ENCODE peak calls at places on chromosomes 12 and 14, in five cellular contexts. One of them, this sample, is unnamed. For H3K27me3 and H3K4me1, the result is how much of the 10 kb centered on the place peaks cover.

GRCh38 chr12:4117386-4118016 is 156.1 kb upstream of the CCND2 start:
- DNase-seq in mammary epithelial cell: no peak
- DNase-seq in left ventricle myocardium inferior: no peak
- DNase-seq in aorta: no peak
- DNase-seq in lower lobe of right lung: no peak
- DNase-seq in this sample: no peak

GRCh38 chr14:68791078-68791983 is 1.5 kb downstream of the ZFP36L1 start:
- DNase-seq in lower lobe of right lung: no peak
- DNase-seq in aorta: peak
- DNase-seq in mammary epithelial cell: peak
- DNase-seq in left ventricle myocardium inferior: no peak
- DNase-seq in this sample: no peak

GRCh38 chr12:80857311-80857710 is 80.4 kb downstream of the LIN7A start:
- DNase-seq in mammary epithelial cell: no peak
- DNase-seq in left ventricle myocardium inferior: no peak
- DNase-seq in aorta: no peak
- DNase-seq in lower lobe of right lung: no peak
- DNase-seq in this sample: no peak

GRCh38 chr14:77882631-77883030 is 82.7 kb downstream of the ADCK1 start:
- DNase-seq in left ventricle myocardium inferior: no peak
- DNase-seq in aorta: no peak
- DNase-seq in mammary epithelial cell: no peak
- DNase-seq in lower lobe of right lung: no peak
- DNase-seq in this sample: no peak

GRCh38 chr14:29462271-29462670 is 465.4 kb downstream of the PRKD1 start:
- DNase-seq in aorta: no peak
- DNase-seq in mammary epithelial cell: no peak
- DNase-seq in left ventricle myocardium inferior: no peak
- DNase-seq in lower lobe of right lung: no peak
- DNase-seq in this sample: no peak

GRCh38 chr12:45464699-45465098 is 248.8 kb downstream of the ANO6 start:
- DNase-seq in left ventricle myocardium inferior: no peak
- DNase-seq in mammary epithelial cell: no peak
- DNase-seq in lower lobe of right lung: no peak
- DNase-seq in aorta: no peak
- DNase-seq in this sample: no peak

GRCh38 chr14:77615231-77616132 is 955 bp downstream of the SPTLC2 start:
- DNase-seq in lower lobe of right lung: no peak
- DNase-seq in mammary epithelial cell: peak
- DNase-seq in aorta: no peak
- DNase-seq in left ventricle myocardium inferior: no peak
- DNase-seq in this sample: no peak

GRCh38 chr14:96245710-96246534 is 10.1 kb upstream of the BDKRB1 start:
- DNase-seq in left ventricle myocardium inferior: no peak
- DNase-seq in mammary epithelial cell: no peak
- DNase-seq in aorta: no peak
- DNase-seq in lower lobe of right lung: no peak
- DNase-seq in this sample: peak

GRCh38 chr12:11756022-11756421 is 106.5 kb downstream of the ETV6 start:
- DNase-seq in aorta: no peak
- DNase-seq in lower lobe of right lung: no peak
- DNase-seq in left ventricle myocardium inferior: no peak
- DNase-seq in mammary epithelial cell: no peak
- DNase-seq in this sample: no peak

GRCh38 chr14:100117647-100118376 is 41.6 kb downstream of the DEGS2 start:
- DNase-seq in aorta: no peak
- DNase-seq in mammary epithelial cell: no peak
- DNase-seq in lower lobe of right lung: no peak
- DNase-seq in left ventricle myocardium inferior: no peak
- DNase-seq in this sample: no peak

GRCh38 chr14:94966868-94967267 is 190.5 kb downstream of the DICER1 start:
- DNase-seq in mammary epithelial cell: no peak
- DNase-seq in left ventricle myocardium inferior: no peak
- DNase-seq in aorta: no peak
- DNase-seq in lower lobe of right lung: no peak
- DNase-seq in this sample: no peak

GRCh38 chr14:66503532-66503931 is 4.4 kb upstream of the GPHN start:
- DNase-seq in aorta: no peak
- DNase-seq in lower lobe of right lung: no peak
- DNase-seq in mammary epithelial cell: peak
- DNase-seq in left ventricle myocardium inferior: no peak
- DNase-seq in this sample: no peak

GRCh38 chr14:54147285-54147684 is 190.7 kb upstream of the BMP4 start:
- DNase-seq in mammary epithelial cell: peak
- DNase-seq in aorta: no peak
- DNase-seq in lower lobe of right lung: no peak
- DNase-seq in left ventricle myocardium inferior: peak
- DNase-seq in this sample: no peak

GRCh38 chr14:68687746-68688145 is 105.1 kb downstream of the ZFP36L1 start:
- DNase-seq in left ventricle myocardium inferior: no peak
- DNase-seq in aorta: no peak
- DNase-seq in mammary epithelial cell: peak
- DNase-seq in lower lobe of right lung: no peak
- DNase-seq in this sample: peak

GRCh38 chr14:57962293-57962996 is 96.6 kb upstream of the SLC35F4 start:
- DNase-seq in left ventricle myocardium inferior: no peak
- DNase-seq in mammary epithelial cell: no peak
- DNase-seq in aorta: no peak
- DNase-seq in lower lobe of right lung: no peak
- DNase-seq in this sample: no peak

GRCh38 chr14:96352708-96353107 is 10.4 kb downstream of the ATG2B start:
- DNase-seq in lower lobe of right lung: no peak
- DNase-seq in left ventricle myocardium inferior: no peak
- DNase-seq in mammary epithelial cell: no peak
- DNase-seq in aorta: no peak
- DNase-seq in this sample: no peak

GRCh38 chr14:55814873-55815272 is 234.9 kb downstream of the KTN1 start:
- DNase-seq in left ventricle myocardium inferior: no peak
- DNase-seq in lower lobe of right lung: no peak
- DNase-seq in mammary epithelial cell: no peak
- DNase-seq in aorta: no peak
- DNase-seq in this sample: no peak

GRCh38 chr14:98955036-98955740 is 316.8 kb downstream of the BCL11B start:
- DNase-seq in mammary epithelial cell: no peak
- DNase-seq in lower lobe of right lung: no peak
- DNase-seq in left ventricle myocardium inferior: no peak
- DNase-seq in aorta: no peak
- DNase-seq in this sample: no peak

GRCh38 chr14:59306775-59307174 is 118.3 kb downstream of the DAAM1 start:
- DNase-seq in aorta: no peak
- DNase-seq in lower lobe of right lung: no peak
- DNase-seq in mammary epithelial cell: peak
- DNase-seq in left ventricle myocardium inferior: no peak
- DNase-seq in this sample: no peak

GRCh38 chr12:6226701-6227096 is 26.5 kb downstream of the CD9 start:
- DNase-seq in mammary epithelial cell: peak
- DNase-seq in left ventricle myocardium inferior: peak
- DNase-seq in lower lobe of right lung: peak
- DNase-seq in aorta: peak
- DNase-seq in this sample: peak

GRCh38 chr14:50531595-50532501 is 521 bp downstream of the MAP4K5 start:
- DNase-seq in mammary epithelial cell: peak
- DNase-seq in left ventricle myocardium inferior: peak
- DNase-seq in lower lobe of right lung: peak
- DNase-seq in aorta: peak
- DNase-seq in this sample: peak

GRCh38 chr12:92065018-92065499 is 80.6 kb downstream of the BTG1 start:
- DNase-seq in lower lobe of right lung: no peak
- DNase-seq in aorta: no peak
- DNase-seq in left ventricle myocardium inferior: no peak
- DNase-seq in mammary epithelial cell: no peak
- DNase-seq in this sample: no peak

GRCh38 chr12:108694812-108695278 is 36.5 kb downstream of the CORO1C start:
- DNase-seq in mammary epithelial cell: peak
- DNase-seq in lower lobe of right lung: no peak
- DNase-seq in left ventricle myocardium inferior: no peak
- DNase-seq in aorta: no peak
- DNase-seq in this sample: no peak

GRCh38 chr12:53942467-53942997 is 3.9 kb downstream of the HOXC13 start:
- DNase-seq in left ventricle myocardium inferior: no peak
- DNase-seq in lower lobe of right lung: no peak
- DNase-seq in aorta: no peak
- DNase-seq in mammary epithelial cell: no peak
- DNase-seq in this sample: no peak

GRCh38 chr12:96234591-96235496 is 40.7 kb downstream of the ELK3 start:
- DNase-seq in mammary epithelial cell: no peak
- DNase-seq in lower lobe of right lung: no peak
- DNase-seq in aorta: no peak
- DNase-seq in left ventricle myocardium inferior: no peak
- DNase-seq in this sample: no peak

GRCh38 chr12:84929486-84929885 is 16.9 kb upstream of the SLC6A15 start:
- DNase-seq in lower lobe of right lung: no peak
- DNase-seq in aorta: no peak
- DNase-seq in left ventricle myocardium inferior: no peak
- DNase-seq in mammary epithelial cell: no peak
- DNase-seq in this sample: no peak

GRCh38 chr12:120646044-120646443 is 5.6 kb downstream of the CABP1 start:
- DNase-seq in aorta: no peak
- DNase-seq in left ventricle myocardium inferior: no peak
- DNase-seq in mammary epithelial cell: no peak
- DNase-seq in lower lobe of right lung: no peak
- DNase-seq in this sample: no peak

GRCh38 chr12:22255097-22255496 is 79.4 kb downstream of the ST8SIA1 start:
- DNase-seq in aorta: no peak
- DNase-seq in lower lobe of right lung: no peak
- DNase-seq in mammary epithelial cell: peak
- DNase-seq in left ventricle myocardium inferior: no peak
- DNase-seq in this sample: no peak

GRCh38 chr12:72273851-72274284 is 1.7 kb downstream of the TRHDE start:
- DNase-seq in left ventricle myocardium inferior: no peak
- DNase-seq in aorta: no peak
- DNase-seq in lower lobe of right lung: no peak
- DNase-seq in mammary epithelial cell: peak
- DNase-seq in this sample: peak
- H3K27me3 ChIP-seq in left ventricle myocardium inferior: half or more
- H3K27me3 ChIP-seq in aorta: under half
- H3K27me3 ChIP-seq in lower lobe of right lung: under half
- H3K27me3 ChIP-seq in mammary epithelial cell: under half
- H3K27me3 ChIP-seq in this sample: under half

GRCh38 chr14:90273532-90273931 is 17.2 kb downstream of the PSMC1 start:
- DNase-seq in left ventricle myocardium inferior: no peak
- DNase-seq in lower lobe of right lung: no peak
- DNase-seq in mammary epithelial cell: no peak
- DNase-seq in aorta: peak
- DNase-seq in this sample: no peak
- H3K27ac ChIP-seq in left ventricle myocardium inferior: peak
- H3K27ac ChIP-seq in lower lobe of right lung: no peak
- H3K27ac ChIP-seq in mammary epithelial cell: no peak
- H3K27ac ChIP-seq in aorta: no peak
- H3K27ac ChIP-seq in this sample: no peak

GRCh38 chr12:124402281-124403066 is 107.6 kb downstream of the RFLNA start:
- DNase-seq in aorta: no peak
- DNase-seq in lower lobe of right lung: no peak
- DNase-seq in left ventricle myocardium inferior: no peak
- DNase-seq in mammary epithelial cell: no peak
- DNase-seq in this sample: no peak
- H3K4me1 ChIP-seq in aorta: under half
- H3K4me1 ChIP-seq in lower lobe of right lung: under half
- H3K4me1 ChIP-seq in left ventricle myocardium inferior: half or more
- H3K4me1 ChIP-seq in mammary epithelial cell: under half
- H3K4me1 ChIP-seq in this sample: under half

GRCh38 chr12:131506426-131506825 is 204.5 kb upstream of the SFSWAP start:
- DNase-seq in aorta: no peak
- DNase-seq in left ventricle myocardium inferior: no peak
- DNase-seq in mammary epithelial cell: no peak
- DNase-seq in lower lobe of right lung: no peak
- DNase-seq in this sample: no peak
- H3K27me3 ChIP-seq in aorta: under half
- H3K27me3 ChIP-seq in left ventricle myocardium inferior: under half
- H3K27me3 ChIP-seq in mammary epithelial cell: under half
- H3K27me3 ChIP-seq in lower lobe of right lung: under half
- H3K27me3 ChIP-seq in this sample: under half

GRCh38 chr12:50536831-50537537 is 32.2 kb downstream of the DIP2B start:
- DNase-seq in left ventricle myocardium inferior: no peak
- DNase-seq in aorta: no peak
- DNase-seq in lower lobe of right lung: no peak
- DNase-seq in mammary epithelial cell: no peak
- DNase-seq in this sample: no peak

GRCh38 chr12:50533971-50534370 is 29.2 kb downstream of the DIP2B start:
- DNase-seq in left ventricle myocardium inferior: no peak
- DNase-seq in mammary epithelial cell: no peak
- DNase-seq in lower lobe of right lung: no peak
- DNase-seq in aorta: no peak
- DNase-seq in this sample: no peak

GRCh38 chr12:50537538-50537919 is 32.7 kb downstream of the DIP2B start:
- DNase-seq in left ventricle myocardium inferior: no peak
- DNase-seq in lower lobe of right lung: no peak
- DNase-seq in mammary epithelial cell: peak
- DNase-seq in aorta: no peak
- DNase-seq in this sample: no peak

GRCh38 chr12:50541139-50541538 is 36.4 kb downstream of the DIP2B start:
- DNase-seq in mammary epithelial cell: no peak
- DNase-seq in lower lobe of right lung: no peak
- DNase-seq in left ventricle myocardium inferior: no peak
- DNase-seq in aorta: no peak
- DNase-seq in this sample: no peak

DNA sequence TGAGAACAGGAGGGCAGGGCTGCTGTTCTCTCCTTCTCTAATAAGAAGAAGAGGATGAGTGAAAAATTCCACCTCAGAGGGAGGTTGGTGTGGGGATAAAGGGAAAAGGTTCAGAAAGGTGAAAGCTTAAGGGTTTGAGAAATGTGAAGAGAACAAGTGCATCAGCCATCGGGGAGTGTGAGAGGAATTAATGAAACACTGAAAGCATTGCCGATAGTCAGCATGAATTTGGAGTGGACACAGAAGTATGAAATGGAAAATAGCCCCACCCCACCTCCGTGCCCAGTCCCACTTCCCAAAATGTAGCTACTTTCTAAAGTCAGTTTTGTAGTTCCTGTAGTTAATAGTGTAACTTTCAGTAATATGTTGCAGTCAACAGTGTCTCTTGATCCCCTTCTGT is 33.4 kb downstream of the DIP2B start:
- DNase-seq in lower lobe of right lung: no peak
- DNase-seq in aorta: no peak
- DNase-seq in left ventricle myocardium inferior: no peak
- DNase-seq in mammary epithelial cell: no peak
- DNase-seq in this sample: no peak
- H3K27ac ChIP-seq in lower lobe of right lung: no peak
- H3K27ac ChIP-seq in aorta: no peak
- H3K27ac ChIP-seq in left ventricle myocardium inferior: no peak
- H3K27ac ChIP-seq in mammary epithelial cell: peak
- H3K27ac ChIP-seq in this sample: no peak

GRCh38 chr14:103697196-103697595 is 18.1 kb downstream of the XRCC3 start:
- DNase-seq in mammary epithelial cell: no peak
- DNase-seq in left ventricle myocardium inferior: no peak
- DNase-seq in aorta: no peak
- DNase-seq in lower lobe of right lung: no peak
- DNase-seq in this sample: no peak
- H3K4me1 ChIP-seq in mammary epithelial cell: under half
- H3K4me1 ChIP-seq in left ventricle myocardium inferior: half or more
- H3K4me1 ChIP-seq in aorta: under half
- H3K4me1 ChIP-seq in lower lobe of right lung: half or more
- H3K4me1 ChIP-seq in this sample: under half